ENCODE peak calls at places on chromosomes 5 and 9, in four cellular contexts. Q is HepG2, P is K562, U is H1. W is an unnamed sample.

GRCh38 chr9:16031971-16032370 is 479.1 kb downstream of the CCDC171 start:
- DNase-seq in Q (no peak), P (no peak), U (no peak), W (no peak)

GRCh38 chr5:149429839-149430721 is 51.0 kb upstream of the IL17B start:
- DNase-seq in Q (peak), P (peak), U (peak), W (peak)

GRCh38 chr9:105148328-105149006 is 96.0 kb upstream of the SLC44A1 start:
- DNase-seq in Q (no peak), P (no peak), U (peak), W (peak)

GRCh38 chr9:34550016-34550680 is 27.4 kb upstream of the ENHO start:
- DNase-seq in Q (no peak), P (peak), U (peak), W (no peak)

GRCh38 chr5:41009228-41009627 is 61.9 kb downstream of the MROH2B start:
- DNase-seq in Q (peak), P (no peak), U (no peak), W (no peak)

GRCh38 chr5:133321833-133322420 is 270.1 kb downstream of the HSPA4 start:
- DNase-seq in Q (no peak), P (no peak), U (no peak), W (no peak)

GRCh38 chr9:137070906-137071275 is 534 bp upstream of the SAPCD2 start:
- DNase-seq in Q (peak), P (no peak), U (peak), W (no peak)

GRCh38 chr9:124940894-124941688 is at the start of gene GOLGA1:
- DNase-seq in Q (peak), P (peak), U (peak), W (peak)

GRCh38 chr5:95728494-95729114 is 2.5 kb upstream of the RHOBTB3 start:
- DNase-seq in Q (no peak), P (no peak), U (no peak), W (no peak)

GRCh38 chr9:98087420-98088354 is 31.2 kb downstream of the NANS start:
- DNase-seq in Q (no peak), P (no peak), U (peak), W (peak)

GRCh38 chr9:84773023-84773422 is 103.5 kb downstream of the NTRK2 start:
- DNase-seq in Q (no peak), P (no peak), U (no peak), W (no peak)

GRCh38 chr5:50962934-50963646 is 296.7 kb downstream of the PARP8 start:
- DNase-seq in Q (peak), P (peak), U (peak), W (peak)

GRCh38 chr9:35951736-35952135 is 6.2 kb downstream of the OR2S2 start:
- DNase-seq in Q (no peak), P (no peak), U (peak), W (no peak)

GRCh38 chr9:136597141-136597885 is 51.5 kb upstream of the NOTCH1 start:
- DNase-seq in Q (no peak), P (no peak), U (no peak), W (no peak)

GRCh38 chr9:33374190-33374589 is 28.2 kb downstream of the AQP7 start:
- DNase-seq in Q (no peak), P (no peak), U (no peak), W (no peak)

GRCh38 chr5:11027660-11028059 is 266.6 kb upstream of the DAP start:
- DNase-seq in Q (no peak), P (no peak), U (no peak), W (no peak)

GRCh38 chr9:135499326-135500070 is 984 bp upstream of the MRPS2 start:
- DNase-seq in Q (peak), P (peak), U (peak), W (peak)

GRCh38 chr5:773517-774264 is 10.8 kb downstream of the ZDHHC11B start:
- DNase-seq in Q (no peak), P (peak), U (peak), W (no peak)

GRCh38 chr5:158669275-158669674 is 430.4 kb downstream of the EBF1 start:
- DNase-seq in Q (no peak), P (no peak), U (no peak), W (no peak)

DNA sequence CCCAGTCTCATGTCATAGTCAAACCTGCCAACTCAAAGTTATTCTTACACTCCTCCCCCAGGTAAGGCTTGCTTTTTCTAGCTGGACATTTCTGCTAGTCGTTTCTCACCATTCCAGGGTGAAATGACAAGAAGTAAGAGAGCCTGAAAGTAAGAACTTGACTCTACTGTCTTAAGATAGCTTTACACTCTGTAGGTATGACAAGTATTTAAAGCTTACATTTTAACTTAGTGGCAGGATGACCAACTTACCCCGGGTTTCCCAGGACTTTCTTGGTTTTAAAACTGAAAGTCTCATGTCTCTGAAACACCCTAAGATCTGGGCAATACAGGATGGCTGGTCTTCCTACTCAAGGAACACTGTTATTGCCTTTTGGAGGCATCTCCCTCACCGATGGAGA is 67.5 kb upstream of the PIK3R1 start:
- DNase-seq in Q (no peak), P (no peak), U (no peak), W (no peak)
- TF ChIP-seq ATF2 in Q (no peak), P (no peak), U (no peak), W (no peak)

GRCh38 chr9:99451121-99451606 is 229.1 kb downstream of the SEC61B start:
- DNase-seq in Q (no peak), P (no peak), U (no peak), W (no peak)
- TF ChIP-seq ATF2 in Q (no peak), P (no peak), U (no peak), W (no peak)

DNA sequence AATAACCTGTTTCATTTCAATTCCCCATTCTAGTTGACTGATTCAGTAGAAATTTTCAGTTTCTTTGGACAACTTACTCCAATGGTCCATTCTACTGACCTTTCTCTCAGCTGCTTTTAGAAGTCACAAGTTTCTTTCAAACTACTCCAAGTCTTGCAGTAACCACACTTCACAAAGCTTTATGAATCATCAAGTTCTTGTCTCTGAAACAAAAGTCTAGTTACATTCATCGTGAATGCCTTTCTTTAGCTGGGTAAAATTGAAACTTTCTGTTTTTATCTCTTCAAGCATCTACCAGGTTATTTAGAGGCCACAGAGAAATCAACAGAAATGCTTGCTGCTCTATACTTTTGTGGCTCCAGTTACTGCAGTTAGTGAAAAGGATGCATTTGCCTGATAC is 405.4 kb downstream of the TMEM232 start:
- DNase-seq in Q (no peak), P (no peak), U (no peak), W (no peak)
- TF ChIP-seq ATF2 in Q (no peak), P (no peak), U (no peak), W (no peak)

GRCh38 chr5:169576181-169576598 is 7.4 kb upstream of the SPDL1 start:
- DNase-seq in Q (no peak), P (no peak), U (no peak), W (no peak)
- TF ChIP-seq ATF2 in Q (no peak), P (no peak), U (no peak), W (no peak)

GRCh38 chr5:124515494-124516222 is 230.8 kb downstream of the ZNF608 start:
- DNase-seq in Q (no peak), P (no peak), U (no peak), W (no peak)
- TF ChIP-seq ATF2 in Q (no peak), P (no peak), U (no peak), W (no peak)

GRCh38 chr9:74497750-74498615 is 848 bp downstream of the RORB start:
- DNase-seq in Q (no peak), P (no peak), U (peak), W (peak)
- TF ChIP-seq ATF2 in Q (no peak), P (no peak), U (no peak), W (no peak)

GRCh38 chr5:32531885-32532520 is 53.4 kb upstream of the SUB1 start:
- DNase-seq in Q (peak), P (no peak), U (no peak), W (peak)
- TF ChIP-seq ATF2 in Q (no peak), P (no peak), U (no peak), W (no peak)

DNA sequence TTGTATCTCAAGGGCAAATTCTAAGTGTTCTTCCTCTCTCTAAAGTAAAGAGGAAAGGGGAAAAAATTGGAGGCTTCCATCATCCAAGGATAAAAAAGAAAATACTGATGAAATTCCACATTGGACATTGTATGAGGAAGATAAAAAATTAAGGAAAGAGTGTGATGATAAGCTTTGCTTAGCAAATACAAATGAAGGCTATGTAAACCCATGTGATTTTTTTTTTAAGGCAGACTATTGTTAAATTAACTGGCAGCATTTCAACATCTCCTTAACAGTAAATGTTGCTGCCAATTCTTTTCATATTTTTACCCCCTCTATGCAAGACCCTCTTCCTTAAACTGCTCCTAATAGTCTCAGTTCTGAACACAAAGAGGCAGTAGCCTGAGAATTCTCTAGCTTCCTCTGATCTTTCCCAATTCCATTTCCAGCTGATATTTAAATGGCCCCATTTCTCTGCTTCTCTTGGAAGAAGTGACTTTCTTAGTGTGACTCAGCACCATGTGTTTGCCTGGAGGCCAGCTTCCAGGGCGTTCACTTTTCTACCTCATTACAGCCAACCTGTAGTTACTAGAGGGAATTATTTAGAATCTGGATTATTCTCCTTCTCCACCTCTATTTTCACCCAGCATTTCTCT is 159.7 kb downstream of the TLE1 start:
- DNase-seq in Q (peak), P (no peak), U (no peak), W (no peak)
- TF ChIP-seq ATF2 in Q (no peak), P (no peak), U (no peak), W (no peak)

GRCh38 chr9:14096182-14096922 is 217.6 kb downstream of the NFIB start:
- DNase-seq in Q (no peak), P (no peak), U (no peak), W (no peak)
- TF ChIP-seq ATF2 in Q (no peak), P (no peak), U (no peak), W (no peak)

W was measured in WTC11.